ENCODE peak calls at places on chromosomes 4 and X, in nine cellular contexts. S, V, U, D, T, E, K, M and P are unnamed samples. For H3K4me1 and H3K27me3, the result is how much of the 10 kb centered on the place peaks cover.

GRCh38 chrX:11756354-11757318 is 1.4 kb upstream of the MSL3 start:
- DNase-seq in E (no peak), D (no peak), S (no peak), K (no peak), T (no peak), M (no peak), V (no peak), U (no peak), P (no peak)

GRCh38 chrX:9530848-9531274 is 66.0 kb downstream of the TBL1X start:
- DNase-seq in V (peak), D (peak), E (peak), S (peak), M (peak), T (peak), U (peak), K (peak), P (peak)

GRCh38 chrX:46250151-46250550 is 295.1 kb downstream of the ZNF674 start:
- DNase-seq in T (no peak), U (no peak), S (no peak), M (no peak), K (no peak), V (no peak), D (no peak), E (no peak), P (no peak)

GRCh38 chrX:18855919-18856644 is 127.8 kb downstream of the PHKA2 start:
- DNase-seq in E (no peak), T (no peak), U (no peak), M (no peak), K (no peak), V (no peak), D (no peak), S (no peak), P (no peak)

GRCh38 chrX:151596282-151596681 is 32.8 kb downstream of the PASD1 start:
- DNase-seq in K (no peak), T (no peak), E (no peak), S (no peak), M (no peak), D (no peak), V (no peak), U (no peak), P (no peak)

GRCh38 chr4:130257271-130257670 is 1161.3 kb downstream of the C4orf33 start:
- DNase-seq in D (no peak), T (no peak), K (no peak), M (no peak), V (no peak), U (no peak), E (no peak), S (no peak), P (no peak)

GRCh38 chr4:79611026-79611425 is 203.0 kb upstream of the GK2 start:
- DNase-seq in M (no peak), S (no peak), K (no peak), D (no peak), U (no peak), E (no peak), V (no peak), T (no peak), P (no peak)

GRCh38 chr4:108359936-108360681 is 191.4 kb upstream of the LEF1 start:
- DNase-seq in D (no peak), T (no peak), M (no peak), K (no peak), E (no peak), V (no peak), S (no peak), U (no peak), P (no peak)

GRCh38 chrX:6526564-6526963 is 8.4 kb downstream of the VCX3A start:
- DNase-seq in E (no peak), S (no peak), V (no peak), K (no peak), T (no peak), D (no peak), U (no peak), M (no peak), P (no peak)

GRCh38 chrX:120560405-120560841 is 339 bp downstream of the CUL4B start:
- DNase-seq in S (peak), K (no peak), D (peak), V (peak), M (no peak), E (peak), T (no peak), U (peak), P (no peak)

GRCh38 chrX:110858565-110858964 is 62.9 kb upstream of the CHRDL1 start:
- DNase-seq in V (no peak), K (no peak), T (no peak), U (no peak), E (no peak), S (no peak), D (no peak), M (no peak), P (no peak)

DNA sequence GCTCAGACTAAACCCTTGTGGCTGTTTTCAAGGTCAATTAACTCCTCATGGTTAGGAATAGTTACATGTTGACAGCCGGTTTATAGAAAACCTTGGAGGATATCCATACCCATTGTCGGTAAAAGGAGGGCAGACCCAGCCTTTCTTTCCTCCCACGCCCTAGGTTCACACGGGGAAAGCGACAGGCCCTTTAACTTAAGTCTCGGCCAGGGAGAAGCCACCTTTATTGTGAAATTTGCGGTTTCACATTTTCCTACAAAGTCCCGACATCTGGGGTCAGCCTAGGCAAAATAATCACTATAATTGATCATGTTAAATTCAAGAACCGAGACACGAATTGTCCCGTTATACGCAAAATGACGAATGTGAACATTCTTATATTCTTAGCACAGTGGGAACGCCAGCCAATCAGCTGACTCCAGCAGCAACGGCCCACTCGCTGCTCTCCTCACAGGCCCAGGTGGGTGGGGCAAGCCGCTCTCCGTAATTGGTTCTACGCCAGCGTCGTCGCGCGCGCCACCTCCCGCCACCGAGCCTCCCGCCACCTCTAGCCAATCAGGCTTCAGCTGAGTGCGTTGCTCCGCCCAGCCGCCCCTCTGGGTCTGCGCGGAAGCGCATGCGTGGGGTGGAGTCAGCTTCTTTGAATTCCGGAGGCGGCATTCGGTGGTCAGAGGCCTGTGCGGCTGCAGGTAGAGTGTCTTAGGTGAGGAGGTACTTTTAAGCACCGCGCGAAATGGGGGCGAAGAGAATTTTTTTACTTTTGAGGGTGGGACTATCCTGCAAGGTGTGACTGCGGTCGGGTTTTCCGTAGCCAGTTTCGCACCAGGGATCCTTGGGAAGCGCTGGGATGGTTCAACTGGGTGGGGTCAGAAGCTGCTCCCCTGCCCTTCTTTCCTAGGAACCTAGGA is at the start of gene CENPI:
- DNase-seq in K (peak), V (peak), M (peak), S (peak), T (peak), D (peak), U (peak), E (peak), P (peak)
- H3K4me3 ChIP-seq in K (peak), V (peak), M (peak), S (peak), T (peak), D (peak), U (peak), E (peak), P (peak)

GRCh38 chr4:38868055-38868965 is 704 bp downstream of the FAM114A1 start:
- DNase-seq in V (no peak), U (peak), S (peak), T (peak), K (no peak), E (peak), D (peak), M (peak), P (peak)
- H3K4me1 ChIP-seq in V (under half), U (under half), S (under half), T (under half), K (under half), E (under half), D (under half), M (under half), P (under half)

DNA sequence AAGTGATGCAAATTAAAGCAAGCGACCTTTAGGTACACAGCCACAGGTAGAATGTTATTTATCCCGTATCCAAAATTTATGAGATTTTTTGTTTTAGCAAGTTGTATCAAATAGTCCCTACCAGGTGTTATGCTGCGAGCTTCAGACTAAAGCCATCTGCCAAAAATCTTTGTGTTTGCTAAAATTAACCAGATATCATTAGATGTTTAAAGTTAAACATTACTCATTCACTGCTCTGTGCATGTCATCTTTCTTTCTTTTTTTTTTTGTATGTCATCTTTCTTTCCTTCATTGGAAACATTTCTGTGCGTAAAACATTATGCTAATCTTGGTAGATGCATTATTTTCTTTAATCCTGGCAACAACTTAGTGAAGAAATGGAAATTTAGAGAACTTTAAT is 173.1 kb downstream of the FHIP1A start:
- DNase-seq in U (no peak), K (no peak), V (no peak), S (no peak), D (no peak), T (no peak), E (no peak), M (no peak), P (no peak)
- H3K27me3 ChIP-seq in U (under half), K (under half), V (under half), S (under half), D (under half), T (under half), E (under half), M (under half), P (under half)

GRCh38 chr4:42397256-42397634 is at the start of gene SHISA3:
- DNase-seq in U (peak), M (no peak), T (peak), V (no peak), D (no peak), E (no peak), S (no peak), K (no peak), P (peak)

GRCh38 chr4:42396361-42397255 is 680 bp upstream of the SHISA3 start:
- DNase-seq in T (no peak), M (no peak), K (no peak), V (no peak), S (no peak), E (no peak), U (no peak), D (no peak), P (no peak)

GRCh38 chr4:42399393-42399792 is 2.1 kb downstream of the SHISA3 start:
- DNase-seq in E (no peak), V (no peak), M (no peak), S (no peak), U (no peak), K (no peak), D (no peak), T (no peak), P (no peak)

GRCh38 chr4:42397635-42398447 is 553 bp downstream of the SHISA3 start:
- DNase-seq in T (peak), E (no peak), M (no peak), D (no peak), V (no peak), S (no peak), U (no peak), K (no peak), P (peak)

GRCh38 chr4:42398448-42399355 is 1.4 kb downstream of the SHISA3 start:
- DNase-seq in E (no peak), V (no peak), D (no peak), K (no peak), S (no peak), U (no peak), M (no peak), T (no peak), P (no peak)
- H3K4me3 ChIP-seq in E (peak), V (no peak), D (no peak), K (peak), S (peak), U (peak), M (peak), T (peak), P (peak)

GRCh38 chr4:55468724-55469123 is 73.0 kb downstream of the TMEM165 start:
- DNase-seq in K (no peak), V (no peak), S (no peak), U (no peak), D (no peak), T (no peak), M (no peak), E (no peak), P (no peak)
- H3K4me1 ChIP-seq in K (under half), V (under half), S (under half), U (under half), D (under half), T (under half), M (under half), E (under half), P (under half)

DNA sequence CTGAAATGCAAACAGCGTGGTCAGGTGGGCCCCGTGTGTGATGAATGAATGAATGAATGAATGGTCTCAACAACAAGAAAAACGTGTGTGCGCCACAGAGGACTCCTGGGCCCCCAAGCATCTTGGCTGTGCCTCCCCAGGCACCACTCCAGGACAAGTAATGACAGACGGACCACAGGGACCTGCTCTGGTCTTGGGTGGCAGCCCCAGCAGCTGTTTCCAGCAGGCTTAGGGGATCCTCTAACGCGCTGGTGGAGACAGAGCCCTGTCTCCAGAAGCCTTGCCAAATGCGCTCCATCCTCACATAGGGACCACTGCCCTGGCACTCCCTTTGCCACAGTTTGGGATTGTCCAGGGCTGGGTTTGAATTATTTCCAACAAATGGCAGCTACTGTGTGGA is 39.1 kb downstream of the PSAPL1 start:
- DNase-seq in U (no peak), T (no peak), S (peak), K (no peak), M (no peak), E (no peak), D (no peak), V (no peak), P (no peak)
- H3K27me3 ChIP-seq in U (under half), T (under half), S (half or more), K (under half), M (under half), E (under half), D (under half), V (under half), P (under half)